ENCODE peak calls at places on chromosomes 3 and 15, in nine cellular contexts. N, Q, F, J, H, E, Y, S and C are unnamed samples.

GRCh38 chr3:87207500-87207899 is 19.6 kb upstream of the CHMP2B start:
- DNase-seq in N (no peak), S (no peak), F (no peak), E (peak), H (no peak), Q (no peak), Y (no peak), J (no peak), C (no peak)

GRCh38 chr3:68057637-68058320 is 403.4 kb upstream of the SUCLG2 start:
- DNase-seq in F (no peak), Q (no peak), N (no peak), H (peak), S (no peak), J (no peak), Y (no peak), E (no peak), C (no peak)

GRCh38 chr3:30934208-30934550 is 39.7 kb upstream of the GADL1 start:
- DNase-seq in S (no peak), Q (no peak), N (peak), F (no peak), Y (no peak), H (no peak), J (peak), E (peak), C (no peak)

GRCh38 chr3:129577925-129578742 is 28.3 kb downstream of the PLXND1 start:
- DNase-seq in N (no peak), Y (no peak), H (no peak), Q (peak), F (no peak), S (peak), E (no peak), J (peak), C (no peak)

GRCh38 chr15:90362936-90363212 is 10.8 kb downstream of the ZNF774 start:
- DNase-seq in E (peak), F (no peak), S (no peak), H (no peak), J (no peak), N (no peak), Q (no peak), Y (no peak), C (no peak)

GRCh38 chr3:69161587-69162196 is 39.3 kb upstream of the LMOD3 start:
- DNase-seq in E (no peak), Y (peak), S (peak), F (no peak), Q (no peak), H (no peak), N (peak), J (peak), C (no peak)

GRCh38 chr3:52721002-52721741 is 15.3 kb downstream of the SPCS1 start:
- DNase-seq in F (no peak), N (no peak), S (peak), Y (no peak), Q (no peak), E (no peak), H (no peak), J (peak), C (no peak)

GRCh38 chr15:30896211-30896606 is 7.5 kb upstream of the FAN1 start:
- DNase-seq in J (no peak), F (no peak), S (no peak), Q (no peak), E (no peak), Y (no peak), H (no peak), N (no peak), C (no peak)

GRCh38 chr15:88657326-88658069 is 18.7 kb downstream of the ISG20 start:
- DNase-seq in Q (no peak), S (no peak), J (no peak), N (no peak), E (no peak), F (no peak), Y (peak), H (no peak), C (no peak)

GRCh38 chr3:189146842-189147241 is 24.9 kb upstream of the TPRG1 start:
- DNase-seq in Y (peak), J (no peak), F (no peak), S (no peak), H (no peak), N (no peak), Q (no peak), E (no peak), C (no peak)

GRCh38 chr3:157312366-157312745 is 124.3 kb upstream of the PTX3 start:
- DNase-seq in N (no peak), Q (no peak), S (no peak), Y (no peak), J (no peak), H (no peak), E (no peak), F (no peak), C (no peak)

GRCh38 chr3:126129408-126129891 is 45.5 kb upstream of the SLC41A3 start:
- DNase-seq in F (no peak), Y (peak), N (no peak), J (no peak), H (no peak), S (no peak), Q (no peak), E (no peak), C (peak)

GRCh38 chr3:187629711-187630110 is 40.5 kb downstream of the SST start:
- DNase-seq in E (peak), Q (no peak), Y (no peak), J (no peak), F (no peak), H (no peak), N (no peak), S (no peak), C (no peak)

GRCh38 chr3:48595526-48596121 is 495 bp upstream of the COL7A1 start:
- DNase-seq in Q (peak), Y (peak), N (no peak), S (no peak), J (no peak), E (peak), F (no peak), H (no peak), C (peak)

GRCh38 chr3:14432996-14433572 is 30.7 kb downstream of the SLC6A6 start:
- DNase-seq in N (peak), Y (no peak), H (no peak), E (no peak), Q (no peak), J (no peak), S (no peak), F (no peak), C (no peak)

GRCh38 chr3:70108072-70108471 is 108.5 kb downstream of the SAMMSON start:
- DNase-seq in Y (peak), S (no peak), N (no peak), E (no peak), J (no peak), F (no peak), H (no peak), Q (peak), C (no peak)

GRCh38 chr3:151393146-151393831 is 8.7 kb upstream of the P2RY12 start:
- DNase-seq in E (no peak), N (no peak), Y (no peak), F (no peak), H (no peak), Q (no peak), S (no peak), J (no peak), C (no peak)

GRCh38 chr3:134030801-134031619 is 1.3 kb upstream of the SLCO2A1 start:
- DNase-seq in F (no peak), H (no peak), J (no peak), E (no peak), Q (no peak), N (no peak), Y (no peak), S (no peak), C (no peak)

GRCh38 chr15:52101542-52102340 is 10.8 kb downstream of the BCL2L10 start:
- DNase-seq in S (peak), Q (no peak), N (no peak), F (no peak), H (no peak), J (no peak), E (no peak), Y (no peak), C (no peak)

GRCh38 chr3:67037615-67038014 is 39.5 kb downstream of the KBTBD8 start:
- DNase-seq in F (no peak), J (peak), H (no peak), E (no peak), N (no peak), Y (no peak), S (no peak), Q (no peak), C (no peak)

GRCh38 chr3:51386852-51387229 is 1.8 kb downstream of the MANF start:
- DNase-seq in S (no peak), F (no peak), E (no peak), N (no peak), Y (no peak), Q (no peak), H (no peak), J (no peak), C (no peak)

GRCh38 chr3:125310623-125311076 is 64.5 kb downstream of the ZNF148 start:
- DNase-seq in N (no peak), H (no peak), S (peak), J (peak), F (no peak), Q (no peak), E (no peak), Y (no peak), C (no peak)

GRCh38 chr3:12307136-12307535 is 18.3 kb downstream of the PPARG start:
- DNase-seq in J (no peak), Y (no peak), Q (no peak), S (no peak), F (no peak), N (no peak), E (no peak), H (no peak), C (no peak)

GRCh38 chr3:95407709-95408463 is 1345.0 kb downstream of the NSUN3 start:
- DNase-seq in S (no peak), Y (no peak), H (no peak), N (no peak), F (no peak), J (no peak), Q (no peak), E (no peak), C (no peak)

GRCh38 chr3:8970971-8971589 is 7.8 kb upstream of the RAD18 start:
- DNase-seq in F (peak), N (peak), Q (peak), Y (peak), S (no peak), J (peak), E (no peak), H (peak), C (peak)

GRCh38 chr3:244041-244440 is 47.5 kb downstream of the CHL1 start:
- DNase-seq in F (no peak), H (no peak), Y (no peak), N (no peak), Q (no peak), J (no peak), S (no peak), E (no peak), C (no peak)

GRCh38 chr15:74365619-74366445 is 1.6 kb downstream of the CYP11A1 start:
- DNase-seq in H (no peak), E (no peak), Q (peak), F (no peak), J (peak), N (no peak), S (no peak), Y (peak), C (no peak)

GRCh38 chr3:99702953-99703352 is 64.6 kb downstream of the COL8A1 start:
- DNase-seq in Q (no peak), J (no peak), S (no peak), E (no peak), Y (no peak), H (no peak), F (no peak), N (no peak), C (no peak)

GRCh38 chr15:60678632-60679031 is 199.7 kb upstream of the ICE2 start:
- DNase-seq in S (no peak), H (no peak), F (no peak), N (no peak), Q (no peak), Y (no peak), E (no peak), J (no peak), C (no peak)

GRCh38 chr15:74822233-74822632 is 4.2 kb upstream of the CPLX3 start:
- DNase-seq in J (no peak), N (no peak), S (no peak), F (no peak), Y (no peak), E (no peak), H (no peak), Q (no peak), C (no peak)

GRCh38 chr3:14242490-14243311 is 64.1 kb downstream of the LSM3 start:
- DNase-seq in J (no peak), Q (no peak), H (no peak), S (no peak), F (no peak), Y (no peak), N (no peak), E (no peak), C (no peak)

GRCh38 chr15:60070838-60071493 is 66.9 kb downstream of the FOXB1 start:
- DNase-seq in H (no peak), F (no peak), E (peak), Q (no peak), Y (no peak), N (no peak), J (no peak), S (no peak), C (no peak)

GRCh38 chr3:50737511-50738251 is 63.0 kb downstream of the DOCK3 start:
- DNase-seq in N (no peak), S (no peak), J (no peak), Q (no peak), Y (no peak), H (no peak), F (no peak), E (no peak), C (no peak)

GRCh38 chr15:77035999-77036471 is 34.9 kb downstream of the TSPAN3 start:
- DNase-seq in S (no peak), E (no peak), H (no peak), Q (no peak), Y (no peak), F (no peak), J (no peak), N (no peak), C (no peak)